ENCODE peak calls at places on chromosomes 4 and X, in seven cellular contexts. One of them, this sample, is unnamed. For H3K36me3, the result is how much of the 10 kb centered on the place peaks cover.

GRCh38 chr4:128812360-128812958 is 3.0 kb downstream of the JADE1 start:
- DNase-seq in uterus: no peak
- DNase-seq in testis: peak
- DNase-seq in HCT116: peak
- DNase-seq in brain microvascular endothelial cell: peak
- DNase-seq in neural progenitor cell: peak
- DNase-seq in gastrocnemius medialis: no peak
- DNase-seq in this sample: peak

GRCh38 chr4:110633358-110634319 is 10.8 kb upstream of the PITX2 start:
- DNase-seq in gastrocnemius medialis: no peak
- DNase-seq in uterus: no peak
- DNase-seq in testis: no peak
- DNase-seq in neural progenitor cell: peak
- DNase-seq in HCT116: no peak
- DNase-seq in brain microvascular endothelial cell: no peak
- DNase-seq in this sample: no peak

GRCh38 chrX:10620121-10620699 is at the start of gene MID1:
- DNase-seq in HCT116: peak
- DNase-seq in testis: peak
- DNase-seq in uterus: peak
- DNase-seq in brain microvascular endothelial cell: peak
- DNase-seq in neural progenitor cell: peak
- DNase-seq in gastrocnemius medialis: peak
- DNase-seq in this sample: peak

GRCh38 chr4:27245216-27245615 is 384.6 kb downstream of the STIM2 start:
- DNase-seq in HCT116: no peak
- DNase-seq in gastrocnemius medialis: no peak
- DNase-seq in neural progenitor cell: no peak
- DNase-seq in uterus: no peak
- DNase-seq in brain microvascular endothelial cell: no peak
- DNase-seq in testis: no peak
- DNase-seq in this sample: no peak

GRCh38 chrX:103343105-103343504 is 13.1 kb downstream of the TCEAL7 start:
- DNase-seq in brain microvascular endothelial cell: peak
- DNase-seq in gastrocnemius medialis: no peak
- DNase-seq in testis: peak
- DNase-seq in neural progenitor cell: peak
- DNase-seq in uterus: peak
- DNase-seq in HCT116: peak
- DNase-seq in this sample: peak

GRCh38 chrX:45771560-45772340 is 571.1 kb upstream of the DIPK2B start:
- DNase-seq in gastrocnemius medialis: no peak
- DNase-seq in testis: no peak
- DNase-seq in HCT116: no peak
- DNase-seq in neural progenitor cell: no peak
- DNase-seq in brain microvascular endothelial cell: peak
- DNase-seq in uterus: no peak
- DNase-seq in this sample: no peak

GRCh38 chr4:68074397-68074796 is 55.3 kb downstream of the TMPRSS11F start:
- DNase-seq in gastrocnemius medialis: no peak
- DNase-seq in HCT116: no peak
- DNase-seq in brain microvascular endothelial cell: no peak
- DNase-seq in testis: no peak
- DNase-seq in neural progenitor cell: no peak
- DNase-seq in uterus: no peak
- DNase-seq in this sample: no peak

GRCh38 chrX:152600853-152601635 is 36.7 kb upstream of the GABRQ start:
- DNase-seq in brain microvascular endothelial cell: peak
- DNase-seq in uterus: no peak
- DNase-seq in HCT116: no peak
- DNase-seq in testis: no peak
- DNase-seq in neural progenitor cell: peak
- DNase-seq in gastrocnemius medialis: no peak
- DNase-seq in this sample: no peak

GRCh38 chrX:52574416-52575275 is 57.8 kb upstream of the XAGE1B start:
- DNase-seq in testis: peak
- DNase-seq in HCT116: peak
- DNase-seq in gastrocnemius medialis: no peak
- DNase-seq in uterus: no peak
- DNase-seq in neural progenitor cell: peak
- DNase-seq in brain microvascular endothelial cell: peak
- DNase-seq in this sample: peak

GRCh38 chrX:41923925-41924693 is 755 bp upstream of the CASK start:
- DNase-seq in testis: peak
- DNase-seq in HCT116: peak
- DNase-seq in brain microvascular endothelial cell: peak
- DNase-seq in gastrocnemius medialis: no peak
- DNase-seq in uterus: no peak
- DNase-seq in neural progenitor cell: peak
- DNase-seq in this sample: peak

GRCh38 chrX:110402091-110402854 is 43.6 kb downstream of the RTL9 start:
- DNase-seq in gastrocnemius medialis: peak
- DNase-seq in uterus: peak
- DNase-seq in HCT116: no peak
- DNase-seq in testis: no peak
- DNase-seq in brain microvascular endothelial cell: peak
- DNase-seq in neural progenitor cell: no peak
- DNase-seq in this sample: no peak

GRCh38 chrX:21375795-21376069 is 1.5 kb downstream of the CNKSR2 start:
- DNase-seq in gastrocnemius medialis: no peak
- DNase-seq in HCT116: no peak
- DNase-seq in neural progenitor cell: peak
- DNase-seq in testis: no peak
- DNase-seq in brain microvascular endothelial cell: no peak
- DNase-seq in uterus: no peak
- DNase-seq in this sample: no peak

GRCh38 chr4:147360301-147360700 is 120.6 kb upstream of the EDNRA start:
- DNase-seq in brain microvascular endothelial cell: peak
- DNase-seq in gastrocnemius medialis: no peak
- DNase-seq in uterus: no peak
- DNase-seq in neural progenitor cell: no peak
- DNase-seq in HCT116: no peak
- DNase-seq in testis: no peak
- DNase-seq in this sample: peak

GRCh38 chr4:19844436-19844835 is 407.3 kb upstream of the SLIT2 start:
- DNase-seq in testis: no peak
- DNase-seq in uterus: no peak
- DNase-seq in brain microvascular endothelial cell: peak
- DNase-seq in HCT116: no peak
- DNase-seq in gastrocnemius medialis: no peak
- DNase-seq in neural progenitor cell: no peak
- DNase-seq in this sample: no peak

GRCh38 chrX:41779058-41779564 is 55.1 kb downstream of the GPR82 start:
- DNase-seq in brain microvascular endothelial cell: peak
- DNase-seq in testis: no peak
- DNase-seq in gastrocnemius medialis: no peak
- DNase-seq in uterus: no peak
- DNase-seq in HCT116: peak
- DNase-seq in neural progenitor cell: no peak
- DNase-seq in this sample: no peak

GRCh38 chr4:29908276-29908675 is 811.9 kb upstream of the PCDH7 start:
- DNase-seq in testis: no peak
- DNase-seq in gastrocnemius medialis: no peak
- DNase-seq in uterus: no peak
- DNase-seq in HCT116: no peak
- DNase-seq in neural progenitor cell: no peak
- DNase-seq in brain microvascular endothelial cell: no peak
- DNase-seq in this sample: no peak

GRCh38 chr4:3186609-3187008 is 62.4 kb upstream of the MSANTD1 start:
- DNase-seq in HCT116: no peak
- DNase-seq in testis: no peak
- DNase-seq in neural progenitor cell: no peak
- DNase-seq in gastrocnemius medialis: no peak
- DNase-seq in uterus: no peak
- DNase-seq in brain microvascular endothelial cell: no peak
- DNase-seq in this sample: no peak
- H3K36me3 ChIP-seq in HCT116: under half
- H3K36me3 ChIP-seq in testis: under half
- H3K36me3 ChIP-seq in neural progenitor cell: under half
- H3K36me3 ChIP-seq in gastrocnemius medialis: under half
- H3K36me3 ChIP-seq in uterus: under half
- H3K36me3 ChIP-seq in brain microvascular endothelial cell: under half
- H3K36me3 ChIP-seq in this sample: under half

DNA sequence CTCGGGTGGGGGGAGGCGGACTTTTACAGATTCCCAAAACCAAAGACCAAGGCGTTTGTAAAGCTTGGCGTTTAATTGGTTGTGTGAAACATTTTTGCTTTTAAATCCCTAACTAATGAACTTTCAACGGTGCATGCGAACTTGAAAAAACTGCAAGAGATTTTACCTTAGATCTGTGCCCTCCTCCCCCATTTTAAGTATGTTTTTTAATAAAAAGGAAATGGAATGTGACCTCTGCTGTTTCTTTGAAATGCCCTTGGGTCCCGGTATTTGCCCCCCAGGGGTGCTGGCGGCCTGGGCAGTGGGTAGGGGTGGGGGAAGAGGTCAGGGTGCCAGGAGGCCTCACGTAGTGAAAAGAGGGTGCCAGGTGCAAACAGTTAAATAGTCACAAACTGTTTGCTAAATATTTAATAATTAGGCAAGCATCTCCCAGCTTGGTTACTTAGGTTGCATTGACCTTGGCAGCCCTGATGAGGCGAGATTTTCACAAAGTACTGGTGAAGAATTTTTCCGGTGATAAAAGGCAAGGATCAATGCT is 209.8 kb downstream of the NWD2 start:
- DNase-seq in neural progenitor cell: no peak
- DNase-seq in gastrocnemius medialis: no peak
- DNase-seq in HCT116: no peak
- DNase-seq in uterus: no peak
- DNase-seq in testis: no peak
- DNase-seq in brain microvascular endothelial cell: no peak
- DNase-seq in this sample: no peak
- H3K4me3 ChIP-seq in neural progenitor cell: peak
- H3K4me3 ChIP-seq in gastrocnemius medialis: peak
- H3K4me3 ChIP-seq in HCT116: no peak
- H3K4me3 ChIP-seq in uterus: peak
- H3K4me3 ChIP-seq in testis: peak
- H3K4me3 ChIP-seq in brain microvascular endothelial cell: no peak
- H3K4me3 ChIP-seq in this sample: peak

DNA sequence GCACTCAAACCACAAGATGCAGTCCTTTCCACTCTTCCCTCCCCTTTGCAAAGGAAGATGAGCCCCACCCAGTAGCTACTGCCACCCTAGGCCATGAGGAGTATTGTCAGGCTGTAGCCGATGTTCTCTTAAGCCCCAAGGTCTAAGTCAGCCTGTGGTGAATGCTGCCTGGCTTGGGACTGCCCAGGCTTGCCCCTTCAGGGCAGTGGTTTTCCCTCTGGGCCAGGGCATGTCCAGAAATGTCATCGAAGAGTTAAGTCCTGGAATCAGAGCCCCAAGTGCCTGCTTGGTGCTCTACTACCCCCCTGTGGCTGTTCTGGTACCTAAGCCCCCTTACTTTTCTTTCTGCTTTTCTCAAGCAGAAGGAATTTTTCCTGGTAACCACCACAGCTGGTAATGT is 11.8 kb upstream of the PGK1 start:
- DNase-seq in uterus: no peak
- DNase-seq in neural progenitor cell: peak
- DNase-seq in gastrocnemius medialis: no peak
- DNase-seq in testis: no peak
- DNase-seq in brain microvascular endothelial cell: peak
- DNase-seq in HCT116: peak
- DNase-seq in this sample: no peak
- TF ChIP-seq CTCF in uterus: no peak
- TF ChIP-seq CTCF in neural progenitor cell: peak
- TF ChIP-seq CTCF in gastrocnemius medialis: no peak
- TF ChIP-seq CTCF in testis: no peak
- TF ChIP-seq CTCF in brain microvascular endothelial cell: peak
- TF ChIP-seq CTCF in HCT116: peak
- TF ChIP-seq CTCF in this sample: no peak

GRCh38 chr4:10096201-10096975 is 20.2 kb downstream of the WDR1 start:
- DNase-seq in uterus: peak
- DNase-seq in neural progenitor cell: no peak
- DNase-seq in HCT116: peak
- DNase-seq in gastrocnemius medialis: peak
- DNase-seq in testis: peak
- DNase-seq in brain microvascular endothelial cell: peak
- DNase-seq in this sample: no peak

GRCh38 chr4:10093273-10093621 is 23.4 kb downstream of the WDR1 start:
- DNase-seq in gastrocnemius medialis: no peak
- DNase-seq in uterus: no peak
- DNase-seq in neural progenitor cell: no peak
- DNase-seq in testis: no peak
- DNase-seq in HCT116: no peak
- DNase-seq in brain microvascular endothelial cell: no peak
- DNase-seq in this sample: no peak

GRCh38 chr4:10095296-10095991 is 21.2 kb downstream of the WDR1 start:
- DNase-seq in uterus: no peak
- DNase-seq in testis: no peak
- DNase-seq in brain microvascular endothelial cell: no peak
- DNase-seq in gastrocnemius medialis: no peak
- DNase-seq in neural progenitor cell: no peak
- DNase-seq in HCT116: no peak
- DNase-seq in this sample: no peak

GRCh38 chr4:10093801-10094552 is 22.6 kb downstream of the WDR1 start:
- DNase-seq in gastrocnemius medialis: no peak
- DNase-seq in brain microvascular endothelial cell: peak
- DNase-seq in uterus: no peak
- DNase-seq in HCT116: no peak
- DNase-seq in neural progenitor cell: no peak
- DNase-seq in testis: no peak
- DNase-seq in this sample: no peak

GRCh38 chr4:10094841-10095240 is 21.8 kb downstream of the WDR1 start:
- DNase-seq in testis: no peak
- DNase-seq in HCT116: no peak
- DNase-seq in brain microvascular endothelial cell: no peak
- DNase-seq in uterus: no peak
- DNase-seq in gastrocnemius medialis: no peak
- DNase-seq in neural progenitor cell: no peak
- DNase-seq in this sample: no peak
- H3K36me3 ChIP-seq in testis: under half
- H3K36me3 ChIP-seq in HCT116: half or more
- H3K36me3 ChIP-seq in brain microvascular endothelial cell: half or more
- H3K36me3 ChIP-seq in uterus: under half
- H3K36me3 ChIP-seq in gastrocnemius medialis: under half
- H3K36me3 ChIP-seq in neural progenitor cell: under half
- H3K36me3 ChIP-seq in this sample: under half

DNA sequence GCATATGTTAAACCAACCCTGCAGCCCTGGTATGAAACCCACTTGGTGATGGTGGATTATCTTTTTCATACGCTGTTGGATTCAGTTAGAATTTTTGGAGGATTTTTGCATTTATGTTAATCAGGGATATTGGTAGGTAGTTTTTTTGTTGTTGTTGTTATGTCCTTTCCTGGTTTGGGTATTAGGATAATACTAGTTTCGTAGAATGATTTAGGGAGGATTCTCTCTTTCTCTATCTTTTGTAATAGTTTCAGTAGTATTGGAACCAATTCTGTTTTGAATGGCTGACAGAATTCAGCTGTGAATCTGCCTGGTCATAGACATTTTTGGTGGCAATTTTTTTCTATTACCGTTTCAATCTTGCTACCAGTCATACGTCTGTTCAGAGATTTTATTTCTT is 305.4 kb downstream of the IDS start:
- DNase-seq in brain microvascular endothelial cell: no peak
- DNase-seq in gastrocnemius medialis: no peak
- DNase-seq in testis: no peak
- DNase-seq in uterus: no peak
- DNase-seq in HCT116: no peak
- DNase-seq in neural progenitor cell: no peak
- DNase-seq in this sample: no peak
- H3K4me3 ChIP-seq in brain microvascular endothelial cell: no peak
- H3K4me3 ChIP-seq in gastrocnemius medialis: no peak
- H3K4me3 ChIP-seq in testis: no peak
- H3K4me3 ChIP-seq in uterus: no peak
- H3K4me3 ChIP-seq in HCT116: no peak
- H3K4me3 ChIP-seq in neural progenitor cell: no peak
- H3K4me3 ChIP-seq in this sample: no peak

GRCh38 chr4:153112071-153112460 is 92.2 kb upstream of the TRIM2 start:
- DNase-seq in HCT116: no peak
- DNase-seq in neural progenitor cell: no peak
- DNase-seq in testis: no peak
- DNase-seq in brain microvascular endothelial cell: no peak
- DNase-seq in uterus: no peak
- DNase-seq in gastrocnemius medialis: no peak
- DNase-seq in this sample: no peak
- TF ChIP-seq CTCF in HCT116: no peak
- TF ChIP-seq CTCF in neural progenitor cell: no peak
- TF ChIP-seq CTCF in testis: no peak
- TF ChIP-seq CTCF in brain microvascular endothelial cell: no peak
- TF ChIP-seq CTCF in uterus: no peak
- TF ChIP-seq CTCF in gastrocnemius medialis: no peak
- TF ChIP-seq CTCF in this sample: no peak

This sample was measured in body of pancreas.